ENCODE peak calls at places on chromosomes 6 and 20, in ten cellular contexts. Z, K, A, Y, L, U, W, B, N and H are unnamed samples.

GRCh38 chr6:135306740-135307420 is 125.8 kb downstream of the MYB start:
- DNase-seq in B (no peak), L (no peak), W (no peak), Y (no peak), K (no peak), A (no peak), U (peak), Z (no peak), N (no peak), H (no peak)

GRCh38 chr20:32582659-32583580 is 2.2 kb downstream of the NOL4L start:
- DNase-seq in N (no peak), B (no peak), L (no peak), Y (no peak), Z (no peak), A (no peak), W (peak), U (peak), K (peak), H (no peak)

GRCh38 chr20:11140359-11140758 is 466.6 kb upstream of the JAG1 start:
- DNase-seq in B (no peak), Z (no peak), Y (peak), A (no peak), K (no peak), N (no peak), U (no peak), L (no peak), W (no peak), H (no peak)

GRCh38 chr20:4956200-4956810 is 45.0 kb downstream of the SLC23A2 start:
- DNase-seq in B (no peak), Y (no peak), L (no peak), K (no peak), A (no peak), U (peak), W (no peak), Z (peak), N (no peak), H (no peak)

GRCh38 chr6:44679906-44680698 is 292.6 kb downstream of the CDC5L start:
- DNase-seq in N (no peak), A (no peak), K (no peak), U (no peak), W (no peak), Z (no peak), L (no peak), Y (no peak), B (no peak), H (no peak)

GRCh38 chr20:57821930-57822329 is 112.1 kb upstream of the PMEPA1 start:
- DNase-seq in N (no peak), B (no peak), Y (no peak), K (no peak), U (no peak), A (no peak), W (no peak), L (no peak), Z (no peak), H (no peak)

GRCh38 chr6:164370773-164371172 is 938.6 kb downstream of the C6orf118 start:
- DNase-seq in Y (no peak), U (no peak), B (no peak), K (no peak), L (no peak), Z (no peak), A (no peak), W (no peak), N (no peak), H (no peak)

GRCh38 chr6:159693894-159694545 is 979 bp upstream of the SOD2 start:
- DNase-seq in Y (no peak), W (peak), K (peak), N (no peak), Z (peak), A (peak), B (peak), L (no peak), U (peak), H (no peak)

GRCh38 chr6:43608310-43608763 is 20.7 kb downstream of the GTPBP2 start:
- DNase-seq in K (peak), Y (no peak), B (peak), N (peak), L (peak), W (peak), Z (peak), A (peak), U (peak), H (peak)

GRCh38 chr6:41736207-41736710 is 851 bp upstream of the TFEB start:
- DNase-seq in N (no peak), U (no peak), Z (no peak), W (no peak), Y (no peak), B (no peak), A (peak), K (no peak), L (no peak), H (no peak)

GRCh38 chr6:135675862-135676261 is 175.6 kb upstream of the PDE7B start:
- DNase-seq in W (no peak), Y (no peak), N (no peak), A (no peak), K (peak), Z (peak), L (peak), U (no peak), B (no peak), H (no peak)

GRCh38 chr6:161161889-161162624 is 111.8 kb downstream of the AGPAT4 start:
- DNase-seq in N (no peak), B (no peak), U (no peak), L (no peak), Z (no peak), W (no peak), Y (peak), K (no peak), A (no peak), H (no peak)

GRCh38 chr6:103872219-103872618 is 987.5 kb downstream of the HACE1 start:
- DNase-seq in B (no peak), L (no peak), Z (no peak), W (no peak), A (no peak), K (no peak), N (no peak), Y (no peak), U (no peak), H (no peak)

GRCh38 chr6:166032366-166033171 is 135.1 kb downstream of the TBXT start:
- DNase-seq in B (no peak), Y (peak), N (no peak), A (no peak), K (no peak), U (no peak), L (no peak), Z (no peak), W (no peak), H (no peak)

GRCh38 chr20:44644384-44645131 is 6.9 kb downstream of the ADA start:
- DNase-seq in A (no peak), W (peak), K (peak), N (no peak), Z (peak), U (no peak), B (no peak), Y (no peak), L (peak), H (no peak)